ENCODE peak calls at places on chromosome 10, in six cellular contexts. F is HepG2, R is WTC11, B is GM12878, C is HCT116, T is H1. H is an unnamed sample.

GRCh38 chr10:116771101-116771705 is 28.8 kb upstream of the HSPA12A start:
- DNase-seq in B (no peak), F (peak; percentile 80), R (no peak), C (no peak), T (no peak), H (no peak)

GRCh38 chr10:77506517-77506916 is 131.1 kb downstream of the KCNMA1 start:
- DNase-seq in C (no peak), R (no peak), T (no peak), F (no peak), B (no peak), H (no peak)

GRCh38 chr10:48205918-48206317 is 68.6 kb downstream of the FRMPD2 start:
- DNase-seq in B (peak; percentile 13), R (no peak), C (no peak), T (no peak), F (no peak), H (no peak)

GRCh38 chr10:133016493-133017202 is 71.1 kb upstream of the ADGRA1 start:
- DNase-seq in T (no peak), R (no peak), B (no peak), C (no peak), F (no peak), H (no peak)

GRCh38 chr10:27558612-27559020 is 54.5 kb downstream of the RAB18 start:
- DNase-seq in R (peak; percentile 55), F (peak; percentile 68), T (peak; percentile 7), C (peak; percentile 58), B (no peak), H (peak; percentile 60)

GRCh38 chr10:110354322-110354766 is 49.6 kb upstream of the SMNDC1 start:
- DNase-seq in R (peak; percentile 88), T (peak; percentile 58), F (peak; percentile 41), B (peak; percentile 58), C (peak; percentile 85), H (peak; percentile 54)

GRCh38 chr10:53006663-53007610 is 234.4 kb upstream of the MBL2 start:
- DNase-seq in C (no peak), R (no peak), T (no peak), B (no peak), F (peak; percentile 90), H (no peak)

GRCh38 chr10:125057158-125058001 is 103.0 kb downstream of the CTBP2 start:
- DNase-seq in C (no peak), R (no peak), T (no peak), B (no peak), F (no peak), H (peak; percentile 14)

DNA sequence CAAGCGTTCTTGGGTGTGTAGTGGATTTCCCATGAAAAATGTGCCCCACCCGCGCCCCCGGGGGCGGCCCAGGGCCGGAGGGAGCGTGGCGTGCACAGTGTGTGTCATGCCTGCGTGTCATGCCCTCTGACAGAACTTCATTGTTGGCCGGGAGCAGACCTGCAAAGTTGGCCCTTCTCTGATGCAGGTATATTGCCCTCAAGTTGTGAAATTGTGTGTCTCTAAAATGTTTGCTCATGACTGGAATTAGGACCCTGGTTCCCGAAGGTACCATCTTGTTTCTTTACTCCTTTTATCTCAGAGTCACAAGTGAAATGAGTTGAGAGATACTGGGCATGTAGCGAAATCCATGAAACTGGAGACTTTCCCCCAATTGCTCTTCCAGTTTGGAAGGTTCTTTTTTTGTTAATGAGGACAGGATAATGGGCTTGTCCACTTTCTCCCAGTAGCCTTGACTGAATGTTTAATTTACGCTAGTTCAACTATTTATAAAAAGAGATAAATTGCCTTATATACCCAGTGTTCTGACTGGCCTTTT is 26.2 kb downstream of the ADK start:
- DNase-seq in T (no peak), R (no peak), C (no peak), F (peak; percentile 81), B (no peak), H (peak; percentile 57)
- TF ChIP-seq ATF3 in T (no peak), R (no peak), C (no peak), F (no peak), B (no peak), H (no peak)

GRCh38 chr10:63217120-63217605 is 84.0 kb downstream of the NRBF2 start:
- DNase-seq in B (no peak), F (peak; percentile 44), T (no peak), R (no peak), C (peak; percentile 27), H (no peak)
- TF ChIP-seq ATF3 in B (no peak), F (no peak), T (no peak), R (no peak), C (no peak), H (no peak)

GRCh38 chr10:37434091-37434490 is 308.7 kb downstream of the ANKRD30A start:
- DNase-seq in B (no peak), R (no peak), F (no peak), T (no peak), C (no peak), H (no peak)
- TF ChIP-seq ATF3 in B (no peak), R (no peak), F (no peak), T (no peak), C (no peak), H (no peak)

GRCh38 chr10:30040597-30040996 is 18.8 kb downstream of the JCAD start:
- DNase-seq in C (no peak), B (no peak), T (no peak), F (no peak), R (no peak), H (no peak)

GRCh38 chr10:30039567-30039966 is 19.8 kb downstream of the JCAD start:
- DNase-seq in B (no peak), R (no peak), C (no peak), F (no peak), T (no peak), H (no peak)

GRCh38 chr10:30039988-30040387 is 19.4 kb downstream of the JCAD start:
- DNase-seq in B (no peak), F (no peak), T (no peak), C (no peak), R (no peak), H (no peak)

GRCh38 chr10:30037620-30038336 is 21.6 kb downstream of the JCAD start:
- DNase-seq in F (no peak), C (no peak), B (no peak), T (no peak), R (no peak), H (no peak)

GRCh38 chr10:30038961-30039536 is 20.3 kb downstream of the JCAD start:
- DNase-seq in R (no peak), F (no peak), B (no peak), C (no peak), T (no peak), H (no peak)
- TF ChIP-seq ATF3 in R (no peak), F (no peak), B (no peak), C (no peak), T (no peak), H (no peak)

DNA sequence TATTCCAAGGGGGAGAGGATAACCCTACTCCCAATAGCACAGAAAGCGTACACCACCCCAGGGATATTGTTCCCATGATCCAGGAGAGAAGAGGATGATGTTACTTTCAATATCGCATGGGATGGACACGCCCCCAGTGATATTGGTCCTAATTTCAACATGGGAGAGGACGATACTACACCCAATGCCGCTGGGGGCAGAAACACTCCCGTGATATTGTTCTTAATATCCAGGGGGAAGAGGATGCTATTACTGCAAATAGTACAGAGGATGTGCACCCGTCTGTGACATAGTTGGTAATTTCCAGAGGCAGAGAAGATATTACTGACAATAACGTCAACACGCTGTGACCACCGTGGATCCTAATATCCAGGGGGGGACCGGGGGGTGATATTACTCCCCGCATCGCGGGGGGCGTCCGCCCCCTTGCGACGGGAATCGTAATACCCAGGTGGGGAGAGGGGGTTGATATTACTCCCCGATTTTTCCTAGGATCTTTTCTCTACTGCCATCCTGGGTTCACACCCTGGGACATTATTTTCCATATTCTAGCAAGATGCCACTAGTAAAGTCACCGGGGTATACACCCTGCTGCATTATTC is 16.6 kb downstream of the MEIG1 start:
- DNase-seq in C (peak; percentile 18), F (no peak), B (no peak), R (no peak), T (no peak), H (peak; percentile 21)
- TF ChIP-seq ATF3 in C (no peak), F (no peak), B (no peak), R (no peak), T (no peak), H (no peak)

GRCh38 chr10:91412688-91413087 is 2.5 kb downstream of the HECTD2 start:
- DNase-seq in R (no peak), C (no peak), T (no peak), F (no peak), B (no peak), H (no peak)

GRCh38 chr10:91409869-91410637 is at the start of gene HECTD2:
- DNase-seq in T (no peak), C (peak; percentile 19), B (no peak), R (peak; percentile 77), F (peak; percentile 49), H (peak; percentile 82)

GRCh38 chr10:91406322-91406721 is 3.8 kb upstream of the HECTD2 start:
- DNase-seq in C (no peak), T (no peak), R (no peak), B (no peak), F (no peak), H (no peak)

GRCh38 chr10:91409069-91409868 is 875 bp upstream of the HECTD2 start:
- DNase-seq in T (no peak), R (peak; percentile 42), F (peak; percentile 53), C (no peak), B (no peak), H (peak; percentile 27)

DNA sequence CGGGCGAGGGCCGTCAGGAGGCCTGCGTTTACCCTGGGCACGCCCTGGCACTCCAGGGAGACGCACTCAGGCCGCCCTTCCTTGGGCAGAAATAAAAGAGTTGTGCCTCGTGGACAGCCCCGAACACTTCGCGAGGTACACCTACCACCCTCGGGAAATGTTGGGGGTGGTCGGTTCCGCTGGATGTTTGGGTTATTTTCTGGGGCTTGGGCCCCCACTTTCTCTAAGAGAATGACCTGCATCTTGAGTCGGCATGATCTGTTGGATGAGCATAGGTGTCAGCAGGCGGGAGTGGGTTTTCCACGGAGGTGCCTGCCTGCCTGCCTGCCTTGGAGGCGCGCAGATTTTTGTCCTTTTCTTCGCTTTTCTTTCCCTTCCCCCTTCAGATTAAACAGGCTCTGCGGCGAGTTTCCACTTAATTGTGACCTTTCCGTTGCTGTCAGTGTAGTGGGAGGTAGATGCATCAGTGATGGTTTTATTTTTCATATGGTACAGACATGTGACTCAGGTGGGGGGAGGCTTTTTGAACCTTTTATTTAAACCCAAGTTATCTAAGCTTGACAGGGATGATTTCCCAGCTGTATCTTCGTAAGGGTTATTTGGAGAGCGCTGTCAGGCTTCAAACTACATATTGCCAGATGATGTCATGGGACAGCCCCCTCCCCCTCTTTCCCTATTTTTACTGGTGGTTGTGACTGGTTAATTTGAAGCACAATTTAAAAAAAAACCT is 659 bp downstream of the HECTD2 start:
- DNase-seq in F (no peak), C (no peak), R (no peak), T (no peak), B (no peak), H (peak; percentile 57)
- TF ChIP-seq ATF3 in F (no peak), C (no peak), R (no peak), T (no peak), B (no peak), H (peak; percentile 77)

GRCh38 chr10:28692050-28692449 is 14.7 kb downstream of the BAMBI start:
- DNase-seq in T (no peak), C (no peak), R (no peak), B (no peak), F (no peak), H (no peak)
- TF ChIP-seq ATF3 in T (no peak), C (no peak), R (no peak), B (no peak), F (no peak), H (no peak)

GRCh38 chr10:4918236-4918635 is 45.0 kb upstream of the AKR1C1 start:
- DNase-seq in T (no peak), R (no peak), F (no peak), C (no peak), B (no peak), H (no peak)
- TF ChIP-seq ATF3 in T (no peak), R (no peak), F (no peak), C (no peak), B (no peak), H (no peak)

GRCh38 chr10:79193694-79194382 is 125.1 kb downstream of the ZMIZ1 start:
- DNase-seq in F (no peak), T (no peak), R (no peak), C (no peak), B (no peak), H (no peak)
- TF ChIP-seq ATF3 in F (no peak), T (no peak), R (no peak), C (no peak), B (no peak), H (no peak)

H was measured in K562.